ENCODE peak calls at places on chromosomes 13 and 19, in seven cellular contexts. E is retina; O is activated naive CD4-positive, alpha-beta T cell treated with Interleukin-2 at 50 U/mL for 16 hours; Z is cardiac muscle cell; F is HS-27A; X is T-helper 2 cell; K is AG09319. T is an unnamed sample.
A peak's percentile ranks its signal among the peaks of the same experiment; 100 is the strongest.

GRCh38 chr19:55435020-55435419 is 8.1 kb downstream of the SHISA7 start:
- DNase-seq in Z (no peak), E (no peak), X (no peak), K (no peak), F (no peak), O (no peak), T (no peak)

GRCh38 chr19:16235811-16236710 is 38.4 kb downstream of the AP1M1 start:
- DNase-seq in X (no peak), O (no peak), Z (no peak), E (no peak), F (no peak), K (no peak), T (no peak)

GRCh38 chr19:2494084-2494446 is 18.1 kb downstream of the GADD45B start:
- DNase-seq in E (no peak), X (no peak), F (no peak), K (no peak), Z (peak; percentile 49), O (peak; percentile 24), T (peak; percentile 19)

GRCh38 chr19:40565910-40566495 is 10.7 kb upstream of the SHKBP1 start:
- DNase-seq in O (no peak), K (no peak), E (no peak), Z (no peak), F (no peak), X (no peak), T (no peak)

GRCh38 chr13:53920916-53921315 is 892.3 kb downstream of the OLFM4 start:
- DNase-seq in E (no peak), O (no peak), Z (no peak), K (no peak), F (no peak), X (no peak), T (no peak)

GRCh38 chr19:40035996-40036395 is 20.0 kb downstream of the ZNF780B start:
- DNase-seq in K (no peak), F (no peak), Z (no peak), O (no peak), X (no peak), E (no peak), T (no peak)

GRCh38 chr13:91162180-91162579 is 185.3 kb upstream of the MIR17HG start:
- DNase-seq in K (no peak), E (no peak), Z (no peak), O (no peak), F (no peak), X (no peak), T (no peak)

GRCh38 chr19:30001794-30002193 is 59.8 kb downstream of the URI1 start:
- DNase-seq in K (no peak), F (no peak), O (no peak), E (no peak), X (no peak), Z (peak; percentile 23), T (no peak)

GRCh38 chr19:5539431-5539833 is 28.3 kb downstream of the TINCR start:
- DNase-seq in F (no peak), O (no peak), K (no peak), X (no peak), Z (no peak), E (peak; percentile 81), T (no peak)

GRCh38 chr19:5966941-5967340 is 11.0 kb downstream of the RANBP3 start:
- DNase-seq in X (no peak), E (no peak), Z (no peak), K (no peak), F (no peak), O (no peak), T (no peak)

GRCh38 chr13:112891477-112892401 is 77.3 kb upstream of the MCF2L start:
- DNase-seq in Z (no peak), E (peak; percentile 87), O (no peak), X (no peak), F (no peak), K (no peak), T (no peak)

GRCh38 chr13:33080962-33081655 is 64.9 kb downstream of the KL start:
- DNase-seq in F (no peak), Z (peak; percentile 29), E (no peak), X (no peak), O (no peak), K (no peak), T (no peak)

GRCh38 chr19:40716031-40716654 is 543 bp downstream of the COQ8B start:
- DNase-seq in X (peak; percentile 20), O (peak; percentile 76), E (no peak), F (peak; percentile 99), K (no peak), Z (no peak), T (peak; percentile 60)

GRCh38 chr19:51354742-51355148 is 11.4 kb downstream of the ETFB start:
- DNase-seq in Z (peak; percentile 82), K (no peak), F (no peak), O (no peak), X (peak; percentile 60), E (peak; percentile 89), T (no peak)

GRCh38 chr19:35533822-35534521 is 716 bp downstream of the GAPDHS start:
- DNase-seq in F (no peak), Z (peak; percentile 57), K (no peak), O (peak; percentile 7), X (peak; percentile 15), E (peak; percentile 29), T (peak; percentile 24)

GRCh38 chr13:44903596-44903995 is 85.7 kb downstream of the NUFIP1 start:
- DNase-seq in Z (peak; percentile 95), F (no peak), K (peak; percentile 84), E (peak; percentile 42), X (no peak), O (no peak), T (no peak)

GRCh38 chr19:46225558-46226004 is 4.0 kb upstream of the IGFL1 start:
- DNase-seq in O (no peak), X (no peak), F (no peak), E (no peak), Z (peak; percentile 37), K (no peak), T (no peak)

GRCh38 chr13:50893211-50893852 is 16.3 kb upstream of the RNASEH2B start:
- DNase-seq in K (no peak), O (no peak), Z (peak; percentile 29), F (no peak), X (no peak), E (no peak), T (no peak)

GRCh38 chr19:47156861-47157454 is 26.3 kb downstream of the SAE1 start:
- DNase-seq in E (no peak), O (no peak), Z (peak; percentile 46), K (no peak), X (no peak), F (no peak), T (no peak)

GRCh38 chr19:46635920-46636761 is at the start of gene GNG8:
- DNase-seq in F (no peak), K (no peak), X (peak; percentile 32), Z (no peak), E (peak; percentile 40), O (no peak), T (no peak)

GRCh38 chr19:31154021-31154420 is 195.2 kb downstream of the TSHZ3 start:
- DNase-seq in X (no peak), F (no peak), E (no peak), O (no peak), K (no peak), Z (peak; percentile 10), T (no peak)

GRCh38 chr19:38434549-38435051 is 1.1 kb downstream of the RYR1 start:
- DNase-seq in Z (no peak), X (no peak), K (no peak), E (peak; percentile 73), O (no peak), F (no peak), T (no peak)

GRCh38 chr13:93700115-93700514 is 473.5 kb downstream of the GPC6 start:
- DNase-seq in E (no peak), F (no peak), O (no peak), K (no peak), X (no peak), Z (no peak), T (no peak)

GRCh38 chr13:63882052-63882451 is 2466.4 kb upstream of the PCDH20 start:
- DNase-seq in Z (no peak), K (no peak), F (no peak), O (no peak), E (no peak), X (no peak), T (no peak)

GRCh38 chr19:49614096-49614857 is 23.3 kb downstream of the PRR12 start:
- DNase-seq in E (no peak), O (peak; percentile 30), F (peak; percentile 79), X (no peak), Z (peak; percentile 68), K (no peak), T (no peak)

GRCh38 chr19:13430790-13431582 is 75.3 kb downstream of the CACNA1A start:
- DNase-seq in X (peak; percentile 31), F (peak; percentile 17), K (peak; percentile 11), Z (peak; percentile 71), O (peak; percentile 62), E (no peak), T (peak; percentile 44)

GRCh38 chr19:55386515-55386947 is 799 bp downstream of the RPL28 start:
- DNase-seq in Z (no peak), F (no peak), X (no peak), O (no peak), E (peak; percentile 26), K (no peak), T (no peak)

GRCh38 chr19:49425178-49425577 is at the start of gene GFY:
- DNase-seq in F (no peak), K (no peak), E (no peak), Z (no peak), O (no peak), X (no peak), T (no peak)

GRCh38 chr13:27712421-27712820 is 79.9 kb upstream of the GSX1 start:
- DNase-seq in F (no peak), X (no peak), E (no peak), O (no peak), K (no peak), Z (peak; percentile 38), T (peak; percentile 13)

GRCh38 chr19:45076851-45077730 is 813 bp upstream of the ZNF296 start:
- DNase-seq in X (no peak), K (no peak), F (no peak), Z (no peak), E (no peak), O (no peak), T (no peak)

GRCh38 chr13:76397413-76397812 is 488.8 kb downstream of the KCTD12 start:
- DNase-seq in K (no peak), F (no peak), O (peak; percentile 2), Z (no peak), X (no peak), E (no peak), T (no peak)

GRCh38 chr19:58154287-58154678 is 3.7 kb upstream of the ZNF329 start:
- DNase-seq in E (no peak), O (no peak), F (no peak), K (no peak), Z (peak; percentile 77), X (no peak), T (no peak)

T was measured in activated CD4-positive, alpha-beta T cell treated with anti-CD3 and anti-CD28 coated beads, Interleukin-2, amount 50 U/mL, for 1 hour.